ENCODE peak calls at places on chromosomes 7 and 10, in four cellular contexts. One of them, this sample, is unnamed. For H3K9me1, the result is how much of the 10 kb centered on the place peaks cover.

GRCh38 chr10:5447071-5447470 is 34.7 kb downstream of the NET1 start:
- DNase-seq in keratinocyte: no peak
- DNase-seq in endothelial cell of umbilical vein: peak
- DNase-seq in K562: no peak
- DNase-seq in this sample: peak

GRCh38 chr7:38330861-38331709 is 57.6 kb upstream of the TARP start:
- DNase-seq in K562: peak
- DNase-seq in keratinocyte: no peak
- DNase-seq in endothelial cell of umbilical vein: no peak
- DNase-seq in this sample: no peak

GRCh38 chr7:140650367-140650766 is 9.8 kb upstream of the DENND2A start:
- DNase-seq in keratinocyte: no peak
- DNase-seq in K562: no peak
- DNase-seq in endothelial cell of umbilical vein: no peak
- DNase-seq in this sample: no peak

GRCh38 chr7:27784399-27785053 is 44.6 kb downstream of the TAX1BP1 start:
- DNase-seq in keratinocyte: peak
- DNase-seq in endothelial cell of umbilical vein: peak
- DNase-seq in K562: peak
- DNase-seq in this sample: peak

GRCh38 chr7:139629392-139630082 is 106.1 kb downstream of the CLEC2L start:
- DNase-seq in keratinocyte: no peak
- DNase-seq in endothelial cell of umbilical vein: no peak
- DNase-seq in K562: no peak
- DNase-seq in this sample: no peak

GRCh38 chr7:69782917-69783684 is 184.8 kb downstream of the AUTS2 start:
- DNase-seq in keratinocyte: no peak
- DNase-seq in endothelial cell of umbilical vein: no peak
- DNase-seq in K562: no peak
- DNase-seq in this sample: no peak

GRCh38 chr7:280461-280860 is 9.5 kb upstream of the FOXL3 start:
- DNase-seq in K562: no peak
- DNase-seq in endothelial cell of umbilical vein: no peak
- DNase-seq in keratinocyte: no peak
- DNase-seq in this sample: no peak

GRCh38 chr10:5538892-5539651 is 14.3 kb downstream of the CALML3 start:
- DNase-seq in K562: peak
- DNase-seq in endothelial cell of umbilical vein: no peak
- DNase-seq in keratinocyte: no peak
- DNase-seq in this sample: no peak

GRCh38 chr10:3780766-3781457 is 4.1 kb downstream of the KLF6 start:
- DNase-seq in keratinocyte: no peak
- DNase-seq in endothelial cell of umbilical vein: peak
- DNase-seq in K562: no peak
- DNase-seq in this sample: peak

GRCh38 chr7:5143106-5143505 is 46.9 kb upstream of the WIPI2 start:
- DNase-seq in K562: no peak
- DNase-seq in keratinocyte: no peak
- DNase-seq in endothelial cell of umbilical vein: no peak
- DNase-seq in this sample: no peak

GRCh38 chr7:122893486-122893885 is 7.2 kb upstream of the CADPS2 start:
- DNase-seq in K562: no peak
- DNase-seq in keratinocyte: no peak
- DNase-seq in endothelial cell of umbilical vein: no peak
- DNase-seq in this sample: no peak

GRCh38 chr10:90921906-90922305 is 1.0 kb upstream of the ANKRD1 start:
- DNase-seq in K562: no peak
- DNase-seq in endothelial cell of umbilical vein: no peak
- DNase-seq in keratinocyte: no peak
- DNase-seq in this sample: no peak

GRCh38 chr7:20450473-20450872 is 119.8 kb downstream of the ITGB8 start:
- DNase-seq in endothelial cell of umbilical vein: no peak
- DNase-seq in keratinocyte: no peak
- DNase-seq in K562: no peak
- DNase-seq in this sample: no peak

GRCh38 chr7:2164156-2164555 is 68.6 kb downstream of the MAD1L1 start:
- DNase-seq in endothelial cell of umbilical vein: no peak
- DNase-seq in keratinocyte: no peak
- DNase-seq in K562: no peak
- DNase-seq in this sample: peak

GRCh38 chr10:104327745-104328635 is 10.3 kb downstream of the ITPRIP start:
- DNase-seq in endothelial cell of umbilical vein: peak
- DNase-seq in K562: no peak
- DNase-seq in keratinocyte: no peak
- DNase-seq in this sample: peak

GRCh38 chr10:103752680-103753248 is 102.6 kb downstream of the SH3PXD2A start:
- DNase-seq in K562: peak
- DNase-seq in keratinocyte: no peak
- DNase-seq in endothelial cell of umbilical vein: no peak
- DNase-seq in this sample: no peak

GRCh38 chr7:105439174-105439893 is 50.6 kb upstream of the SRPK2 start:
- DNase-seq in endothelial cell of umbilical vein: peak
- DNase-seq in keratinocyte: peak
- DNase-seq in K562: peak
- DNase-seq in this sample: peak

GRCh38 chr7:30800785-30801252 is 29.6 kb downstream of the MINDY4 start:
- DNase-seq in endothelial cell of umbilical vein: peak
- DNase-seq in keratinocyte: no peak
- DNase-seq in K562: peak
- DNase-seq in this sample: peak

GRCh38 chr7:30797294-30798040 is 26.2 kb downstream of the MINDY4 start:
- DNase-seq in endothelial cell of umbilical vein: peak
- DNase-seq in K562: no peak
- DNase-seq in keratinocyte: no peak
- DNase-seq in this sample: no peak

GRCh38 chr7:30796105-30796869 is 25.1 kb downstream of the MINDY4 start:
- DNase-seq in endothelial cell of umbilical vein: peak
- DNase-seq in K562: no peak
- DNase-seq in keratinocyte: no peak
- DNase-seq in this sample: peak

GRCh38 chr7:30799976-30800661 is 28.9 kb downstream of the MINDY4 start:
- DNase-seq in K562: no peak
- DNase-seq in keratinocyte: no peak
- DNase-seq in endothelial cell of umbilical vein: peak
- DNase-seq in this sample: no peak

DNA sequence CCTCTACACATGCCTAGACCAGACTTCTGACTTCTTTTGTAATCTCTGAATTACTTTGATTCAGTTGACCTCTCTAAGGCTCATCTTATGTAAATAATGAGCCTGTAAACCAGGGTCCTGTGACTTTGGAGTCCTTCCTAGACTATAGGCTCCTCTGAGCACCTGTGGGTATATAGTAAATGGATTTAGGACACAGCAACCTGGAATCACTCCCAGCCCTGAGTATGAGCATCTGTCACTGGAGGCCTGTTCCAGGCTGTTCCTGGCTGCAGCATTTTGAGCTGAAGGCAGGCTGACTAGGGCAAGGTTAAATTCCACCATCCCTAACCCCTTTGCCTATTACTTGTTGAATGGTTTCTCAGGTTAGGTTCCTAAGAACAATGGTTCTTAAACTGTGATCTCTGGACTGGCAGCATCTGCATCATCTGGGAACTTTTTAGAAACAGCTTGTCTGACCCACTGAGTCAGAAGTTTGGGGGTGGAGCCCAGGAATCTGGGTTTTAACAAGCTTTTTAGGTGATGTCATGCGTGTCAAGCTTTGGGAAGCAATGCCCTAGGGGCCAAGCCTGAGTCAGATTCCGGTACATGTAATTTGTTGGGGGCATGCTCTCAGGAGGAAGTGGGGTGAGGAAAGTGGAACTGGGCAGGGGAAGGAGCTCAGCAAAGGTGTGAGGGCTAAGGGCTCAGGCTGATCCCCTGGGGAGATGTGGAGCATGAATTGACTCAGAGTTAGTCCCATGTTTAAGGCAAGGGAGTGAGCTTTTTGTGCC is 28.2 kb downstream of the MINDY4 start:
- DNase-seq in K562: no peak
- DNase-seq in keratinocyte: peak
- DNase-seq in endothelial cell of umbilical vein: peak
- DNase-seq in this sample: peak
- H3K9me1 ChIP-seq in K562: under half
- H3K9me1 ChIP-seq in keratinocyte: under half
- H3K9me1 ChIP-seq in endothelial cell of umbilical vein: under half
- H3K9me1 ChIP-seq in this sample: under half

DNA sequence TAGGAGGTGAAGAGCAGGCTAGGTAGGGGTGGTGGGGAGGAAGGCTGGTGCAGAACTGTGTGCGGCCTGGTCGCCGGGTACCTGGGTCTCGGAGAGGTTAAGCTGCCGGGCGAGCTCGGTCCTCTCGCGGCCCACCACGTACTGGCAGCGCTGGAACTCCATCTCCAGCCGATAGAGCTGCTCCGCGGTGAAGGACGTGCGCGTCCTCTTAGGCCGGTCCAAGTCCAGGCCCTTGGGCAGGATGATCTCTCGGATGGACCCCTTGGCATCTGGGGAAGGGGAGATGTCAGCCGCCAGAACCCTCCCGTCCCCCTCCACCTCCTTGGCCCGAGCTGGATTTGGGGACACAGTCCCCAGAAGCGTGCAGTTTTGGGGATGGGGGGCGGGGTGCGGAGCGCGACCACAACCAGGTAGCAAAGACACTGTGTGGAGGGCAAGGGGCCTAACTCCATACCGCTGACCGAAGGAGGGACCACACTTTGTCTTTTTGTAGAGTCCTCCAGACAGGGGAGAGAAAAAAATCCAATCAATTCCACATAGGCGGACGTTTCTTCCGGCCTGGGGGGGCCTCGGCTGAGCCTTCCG is 1.6 kb downstream of the VAX1 start:
- DNase-seq in K562: no peak
- DNase-seq in endothelial cell of umbilical vein: no peak
- DNase-seq in keratinocyte: no peak
- DNase-seq in this sample: no peak
- H3K9ac ChIP-seq in K562: no peak
- H3K9ac ChIP-seq in endothelial cell of umbilical vein: no peak
- H3K9ac ChIP-seq in keratinocyte: no peak
- H3K9ac ChIP-seq in this sample: no peak

GRCh38 chr10:22365644-22366565 is 20.6 kb downstream of the SPAG6 start:
- DNase-seq in keratinocyte: no peak
- DNase-seq in K562: no peak
- DNase-seq in endothelial cell of umbilical vein: no peak
- DNase-seq in this sample: no peak

GRCh38 chr10:22368402-22368801 is 23.1 kb downstream of the SPAG6 start:
- DNase-seq in K562: no peak
- DNase-seq in endothelial cell of umbilical vein: no peak
- DNase-seq in keratinocyte: no peak
- DNase-seq in this sample: no peak

GRCh38 chr10:22365233-22365632 is 19.9 kb downstream of the SPAG6 start:
- DNase-seq in endothelial cell of umbilical vein: no peak
- DNase-seq in K562: no peak
- DNase-seq in keratinocyte: no peak
- DNase-seq in this sample: no peak

GRCh38 chr10:22367471-22367870 is 22.2 kb downstream of the SPAG6 start:
- DNase-seq in endothelial cell of umbilical vein: no peak
- DNase-seq in K562: no peak
- DNase-seq in keratinocyte: no peak
- DNase-seq in this sample: no peak

GRCh38 chr10:22366771-22367170 is 21.5 kb downstream of the SPAG6 start:
- DNase-seq in keratinocyte: no peak
- DNase-seq in endothelial cell of umbilical vein: no peak
- DNase-seq in K562: no peak
- DNase-seq in this sample: no peak
- H3K9me1 ChIP-seq in keratinocyte: under half
- H3K9me1 ChIP-seq in endothelial cell of umbilical vein: under half
- H3K9me1 ChIP-seq in K562: under half
- H3K9me1 ChIP-seq in this sample: under half

DNA sequence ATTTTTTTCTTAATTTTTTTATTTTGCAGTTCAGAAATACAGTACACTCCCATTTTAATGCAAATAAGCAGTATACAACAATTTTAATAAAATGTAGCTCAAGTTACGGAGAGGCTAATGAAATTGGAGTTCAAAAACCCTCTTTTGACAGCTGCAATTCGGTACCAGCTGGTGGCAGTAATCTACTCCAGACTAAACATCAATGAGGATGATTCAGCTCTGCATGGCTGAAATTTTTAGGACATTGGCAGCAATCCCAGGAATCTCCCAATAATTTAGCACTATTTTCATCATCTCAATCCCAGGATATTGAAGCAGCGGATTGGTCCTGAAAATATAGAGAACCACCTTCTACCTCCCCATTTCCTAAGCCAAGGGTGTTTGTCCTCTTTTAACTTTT is 278.8 kb downstream of the CACNA2D1 start:
- DNase-seq in keratinocyte: no peak
- DNase-seq in endothelial cell of umbilical vein: peak
- DNase-seq in K562: no peak
- DNase-seq in this sample: peak
- H3K9ac ChIP-seq in keratinocyte: no peak
- H3K9ac ChIP-seq in endothelial cell of umbilical vein: no peak
- H3K9ac ChIP-seq in K562: no peak
- H3K9ac ChIP-seq in this sample: no peak

GRCh38 chr7:25929448-25929847 is 222.6 kb upstream of the NFE2L3 start:
- DNase-seq in keratinocyte: no peak
- DNase-seq in K562: no peak
- DNase-seq in endothelial cell of umbilical vein: no peak
- DNase-seq in this sample: no peak

GRCh38 chr7:25930492-25931048 is 221.4 kb upstream of the NFE2L3 start:
- DNase-seq in K562: no peak
- DNase-seq in keratinocyte: no peak
- DNase-seq in endothelial cell of umbilical vein: no peak
- DNase-seq in this sample: no peak

GRCh38 chr7:25928549-25929330 is 223.3 kb upstream of the NFE2L3 start:
- DNase-seq in endothelial cell of umbilical vein: no peak
- DNase-seq in keratinocyte: no peak
- DNase-seq in K562: no peak
- DNase-seq in this sample: no peak

GRCh38 chr7:25933921-25934320 is 218.1 kb upstream of the NFE2L3 start:
- DNase-seq in keratinocyte: no peak
- DNase-seq in endothelial cell of umbilical vein: no peak
- DNase-seq in K562: no peak
- DNase-seq in this sample: no peak

GRCh38 chr7:25931156-25931555 is 220.8 kb upstream of the NFE2L3 start:
- DNase-seq in K562: no peak
- DNase-seq in endothelial cell of umbilical vein: no peak
- DNase-seq in keratinocyte: no peak
- DNase-seq in this sample: no peak
- H3K9me1 ChIP-seq in K562: under half
- H3K9me1 ChIP-seq in endothelial cell of umbilical vein: under half
- H3K9me1 ChIP-seq in keratinocyte: under half
- H3K9me1 ChIP-seq in this sample: under half

GRCh38 chr7:30656611-30657010 is 25.6 kb downstream of the CRHR2 start:
- DNase-seq in keratinocyte: no peak
- DNase-seq in K562: no peak
- DNase-seq in endothelial cell of umbilical vein: no peak
- DNase-seq in this sample: no peak

GRCh38 chr7:30652951-30653641 is 29.2 kb downstream of the CRHR2 start:
- DNase-seq in endothelial cell of umbilical vein: no peak
- DNase-seq in K562: no peak
- DNase-seq in keratinocyte: no peak
- DNase-seq in this sample: no peak

GRCh38 chr7:30656006-30656575 is 26.2 kb downstream of the CRHR2 start:
- DNase-seq in endothelial cell of umbilical vein: no peak
- DNase-seq in K562: no peak
- DNase-seq in keratinocyte: no peak
- DNase-seq in this sample: no peak

GRCh38 chr7:30655096-30655970 is 26.9 kb downstream of the CRHR2 start:
- DNase-seq in endothelial cell of umbilical vein: no peak
- DNase-seq in K562: no peak
- DNase-seq in keratinocyte: no peak
- DNase-seq in this sample: no peak

GRCh38 chr7:30654296-30655090 is 27.8 kb downstream of the CRHR2 start:
- DNase-seq in keratinocyte: no peak
- DNase-seq in endothelial cell of umbilical vein: no peak
- DNase-seq in K562: no peak
- DNase-seq in this sample: no peak
- H3K9ac ChIP-seq in keratinocyte: no peak
- H3K9ac ChIP-seq in endothelial cell of umbilical vein: no peak
- H3K9ac ChIP-seq in K562: no peak
- H3K9ac ChIP-seq in this sample: no peak

This sample was measured in IMR-90.